ENCODE peak calls at places on chromosome 9, in ten cellular contexts. L is skeletal muscle cell, Q is PC-3, X is kidney epithelial cell, Y is fibroblast of pulmonary artery, B is GM12865, T is astrocyte of the spinal cord, N is psoas muscle, O is epithelial cell of esophagus, H is mammary epithelial cell. E is an unnamed sample.

GRCh38 chr9:75064307-75065025 is 23.5 kb downstream of the NMRK1 start:
- DNase-seq in L (no peak), Q (peak), X (no peak), Y (peak), B (no peak), T (peak), N (no peak), O (peak), H (peak), E (peak)

GRCh38 chr9:91395106-91395552 is 28.5 kb downstream of the NFIL3 start:
- DNase-seq in L (peak), Q (peak), X (no peak), Y (peak), B (no peak), T (no peak), N (no peak), O (peak), H (peak), E (no peak)

GRCh38 chr9:33159760-33160127 is 7.4 kb downstream of the B4GALT1 start:
- DNase-seq in L (peak), Q (peak), X (no peak), Y (peak), B (peak), T (peak), N (peak), O (peak), H (peak), E (peak)

GRCh38 chr9:87889065-87889881 is 6.6 kb downstream of the SPATA31E1 start:
- DNase-seq in L (no peak), Q (no peak), X (no peak), Y (no peak), B (no peak), T (no peak), N (no peak), O (no peak), H (no peak), E (no peak)

GRCh38 chr9:90775657-90776056 is 26.0 kb upstream of the SYK start:
- DNase-seq in L (no peak), Q (no peak), X (no peak), Y (no peak), B (peak), T (no peak), N (no peak), O (no peak), H (no peak), E (no peak)

GRCh38 chr9:113807173-113808061 is 68.7 kb upstream of the ZNF618 start:
- DNase-seq in L (peak), Q (peak), X (no peak), Y (peak), B (peak), T (peak), N (peak), O (peak), H (peak), E (peak)

GRCh38 chr9:1207681-1208080 is 157.5 kb downstream of the DMRT2 start:
- DNase-seq in L (peak), Q (peak), X (peak), Y (peak), B (no peak), T (peak), N (no peak), O (peak), H (no peak), E (peak)

GRCh38 chr9:116157436-116158138 is 4.0 kb downstream of the PAPPA start:
- DNase-seq in L (no peak), Q (no peak), X (no peak), Y (peak), B (no peak), T (peak), N (no peak), O (no peak), H (no peak), E (peak)

GRCh38 chr9:69253057-69253456 is 72.0 kb upstream of the ENTREP1 start:
- DNase-seq in L (no peak), Q (no peak), X (no peak), Y (no peak), B (no peak), T (peak), N (no peak), O (peak), H (peak), E (no peak)

GRCh38 chr9:7103382-7104170 is 345.8 kb downstream of the KDM4C start:
- DNase-seq in L (no peak), Q (peak), X (no peak), Y (peak), B (no peak), T (peak), N (peak), O (peak), H (peak), E (no peak)

GRCh38 chr9:38435526-38435925 is 11.3 kb upstream of the IGFBPL1 start:
- DNase-seq in L (no peak), Q (no peak), X (no peak), Y (no peak), B (no peak), T (no peak), N (no peak), O (no peak), H (no peak), E (no peak)

GRCh38 chr9:110258671-110259070 is 2.4 kb upstream of the TXN start:
- DNase-seq in L (no peak), Q (no peak), X (no peak), Y (no peak), B (peak), T (no peak), N (no peak), O (no peak), H (no peak), E (no peak)

GRCh38 chr9:135906291-135907005 is 898 bp downstream of the CAMSAP1 start:
- DNase-seq in L (no peak), Q (peak), X (no peak), Y (peak), B (peak), T (peak), N (no peak), O (peak), H (peak), E (no peak)

GRCh38 chr9:124248992-124249391 is 8.8 kb upstream of the NEK6 start:
- DNase-seq in L (no peak), Q (no peak), X (no peak), Y (no peak), B (no peak), T (no peak), N (no peak), O (no peak), H (no peak), E (no peak)

GRCh38 chr9:928363-929042 is 48.0 kb upstream of the DMRT3 start:
- DNase-seq in L (no peak), Q (peak), X (peak), Y (peak), B (peak), T (no peak), N (no peak), O (peak), H (no peak), E (no peak)

GRCh38 chr9:103245369-103245768 is 250.2 kb downstream of the CYLC2 start:
- DNase-seq in L (no peak), Q (peak), X (no peak), Y (no peak), B (no peak), T (no peak), N (no peak), O (peak), H (no peak), E (no peak)

GRCh38 chr9:87201316-87201715 is 254.0 kb upstream of the GAS1 start:
- DNase-seq in L (peak), Q (no peak), X (no peak), Y (peak), B (no peak), T (peak), N (no peak), O (no peak), H (no peak), E (peak)

GRCh38 chr9:93212409-93212808 is 28.5 kb downstream of the WNK2 start:
- DNase-seq in L (no peak), Q (no peak), X (no peak), Y (no peak), B (no peak), T (no peak), N (no peak), O (no peak), H (no peak), E (no peak)

GRCh38 chr9:16223074-16223871 is 647.2 kb downstream of the BNC2 start:
- DNase-seq in L (no peak), Q (peak), X (no peak), Y (no peak), B (no peak), T (no peak), N (no peak), O (peak), H (no peak), E (peak)

GRCh38 chr9:35669331-35670145 is 4.2 kb upstream of the CA9 start:
- DNase-seq in L (peak), Q (peak), X (no peak), Y (no peak), B (no peak), T (peak), N (no peak), O (peak), H (peak), E (no peak)

GRCh38 chr9:129490583-129491485 is 130.1 kb downstream of the C9orf50 start:
- DNase-seq in L (no peak), Q (no peak), X (no peak), Y (no peak), B (no peak), T (no peak), N (no peak), O (no peak), H (no peak), E (no peak)

GRCh38 chr9:129493714-129494047 is 127.2 kb downstream of the C9orf50 start:
- DNase-seq in L (no peak), Q (no peak), X (no peak), Y (no peak), B (no peak), T (no peak), N (no peak), O (no peak), H (no peak), E (no peak)

GRCh38 chr9:129491486-129491855 is 129.4 kb downstream of the C9orf50 start:
- DNase-seq in L (no peak), Q (no peak), X (no peak), Y (peak), B (no peak), T (no peak), N (no peak), O (no peak), H (no peak), E (no peak)

GRCh38 chr9:129494113-129494789 is 126.7 kb downstream of the C9orf50 start:
- DNase-seq in L (no peak), Q (no peak), X (no peak), Y (no peak), B (no peak), T (no peak), N (no peak), O (no peak), H (no peak), E (no peak)

GRCh38 chr9:129493002-129493713 is 127.7 kb downstream of the C9orf50 start:
- DNase-seq in L (no peak), Q (no peak), X (no peak), Y (no peak), B (no peak), T (no peak), N (no peak), O (no peak), H (no peak), E (no peak)
- H3K4me3 ChIP-seq in L (no peak), Q (no peak), X (no peak), Y (no peak), B (no peak), T (no peak), N (no peak), O (no peak), H (no peak), E (no peak)

GRCh38 chr9:134026561-134026960 is 1.3 kb downstream of the BRD3OS start:
- DNase-seq in L (no peak), Q (no peak), X (no peak), Y (no peak), B (no peak), T (no peak), N (no peak), O (no peak), H (no peak), E (no peak)
- H3K4me3 ChIP-seq in L (peak), Q (no peak), X (no peak), Y (no peak), B (no peak), T (no peak), N (no peak), O (no peak), H (peak), E (no peak)

GRCh38 chr9:96135071-96135825 is 166.7 kb downstream of the HSD17B3 start:
- DNase-seq in L (no peak), Q (no peak), X (no peak), Y (no peak), B (peak), T (peak), N (no peak), O (no peak), H (no peak), E (no peak)

GRCh38 chr9:96138616-96139015 is 163.4 kb downstream of the HSD17B3 start:
- DNase-seq in L (no peak), Q (no peak), X (no peak), Y (no peak), B (no peak), T (no peak), N (no peak), O (no peak), H (no peak), E (peak)

GRCh38 chr9:96135904-96136303 is 166.1 kb downstream of the HSD17B3 start:
- DNase-seq in L (no peak), Q (no peak), X (no peak), Y (no peak), B (no peak), T (no peak), N (no peak), O (no peak), H (no peak), E (no peak)

GRCh38 chr9:96139592-96140251 is 162.3 kb downstream of the HSD17B3 start:
- DNase-seq in L (peak), Q (peak), X (no peak), Y (peak), B (no peak), T (peak), N (peak), O (peak), H (peak), E (peak)

DNA sequence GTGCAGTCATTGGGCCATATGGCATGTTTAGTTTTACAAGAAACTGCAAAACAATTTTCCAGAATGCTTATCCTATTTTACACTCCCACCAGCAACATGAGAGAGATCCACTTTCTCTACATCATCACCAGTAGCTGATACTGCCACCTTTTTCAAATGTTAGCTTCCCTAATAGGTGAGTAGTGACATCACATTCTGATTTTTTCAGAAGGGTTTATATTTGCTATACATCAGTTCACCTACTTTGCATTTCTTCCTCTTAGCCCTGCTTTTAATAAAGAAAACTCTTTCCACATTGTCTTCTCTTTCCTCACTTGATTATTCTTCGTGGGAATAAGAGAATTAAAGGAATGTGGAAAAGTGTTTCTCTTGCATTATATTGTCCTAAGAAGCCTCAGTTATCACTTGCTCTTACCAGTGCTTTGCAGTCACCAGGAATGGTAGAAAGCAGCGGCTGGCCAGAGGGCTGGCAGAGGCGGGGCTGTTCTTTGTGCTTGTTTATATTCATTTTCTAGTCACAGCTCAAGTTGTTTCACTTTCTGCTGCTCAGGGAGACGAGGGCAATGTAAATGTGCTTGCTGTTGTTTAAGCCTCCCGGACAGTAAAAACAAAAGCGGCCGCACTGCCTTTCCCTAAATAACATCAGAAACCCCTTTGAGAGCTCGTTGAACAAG is 164.8 kb downstream of the HSD17B3 start:
- DNase-seq in L (no peak), Q (no peak), X (no peak), Y (peak), B (peak), T (peak), N (no peak), O (no peak), H (no peak), E (peak)
- H3K4me3 ChIP-seq in L (peak), Q (no peak), X (no peak), Y (no peak), B (peak), T (peak), N (no peak), O (no peak), H (no peak), E (peak)

GRCh38 chr9:121652838-121653231 is 1.4 kb downstream of the DAB2IP start:
- DNase-seq in L (no peak), Q (no peak), X (no peak), Y (no peak), B (no peak), T (no peak), N (no peak), O (no peak), H (no peak), E (no peak)
- H3K4me3 ChIP-seq in L (no peak), Q (peak), X (peak), Y (no peak), B (no peak), T (no peak), N (peak), O (no peak), H (no peak), E (no peak)

GRCh38 chr9:10134266-10134665 is 478.5 kb downstream of the PTPRD start:
- DNase-seq in L (no peak), Q (no peak), X (no peak), Y (no peak), B (no peak), T (no peak), N (no peak), O (no peak), H (no peak), E (no peak)

GRCh38 chr9:10135553-10135952 is 477.2 kb downstream of the PTPRD start:
- DNase-seq in L (no peak), Q (no peak), X (no peak), Y (no peak), B (no peak), T (no peak), N (no peak), O (no peak), H (no peak), E (no peak)

GRCh38 chr9:10127867-10128266 is 484.9 kb downstream of the PTPRD start:
- DNase-seq in L (no peak), Q (peak), X (no peak), Y (no peak), B (no peak), T (peak), N (no peak), O (peak), H (no peak), E (peak)

DNA sequence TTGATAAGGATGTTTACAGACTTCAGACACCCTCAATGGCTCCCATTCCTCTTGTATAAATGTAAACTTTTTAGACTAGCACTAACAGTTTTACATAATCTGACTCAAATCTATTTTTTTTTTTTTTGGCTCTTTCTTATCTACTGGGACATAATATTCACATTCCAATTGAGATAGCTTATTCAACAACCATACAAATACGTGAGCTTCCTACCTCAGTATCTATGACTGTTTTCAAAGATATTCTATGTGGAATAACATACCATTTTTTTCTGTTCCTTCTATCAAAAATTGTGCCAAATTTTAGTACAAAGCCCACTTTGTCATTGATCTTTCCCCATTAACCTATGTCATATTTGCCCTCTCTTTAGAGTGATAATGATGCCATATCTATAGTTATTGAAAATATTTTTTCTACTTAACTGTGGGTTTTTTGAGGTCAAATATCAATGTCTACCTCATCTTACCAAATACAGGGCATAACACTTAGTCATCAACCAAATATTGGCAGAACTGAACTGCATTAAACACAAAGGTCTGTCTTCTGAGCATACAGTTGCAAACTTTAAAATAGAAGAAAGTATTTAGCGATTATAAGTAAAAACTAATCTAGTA is 482.6 kb downstream of the PTPRD start:
- DNase-seq in L (no peak), Q (no peak), X (no peak), Y (peak), B (no peak), T (peak), N (no peak), O (no peak), H (no peak), E (no peak)
- H3K4me3 ChIP-seq in L (no peak), Q (no peak), X (no peak), Y (no peak), B (no peak), T (no peak), N (no peak), O (no peak), H (no peak), E (no peak)

DNA sequence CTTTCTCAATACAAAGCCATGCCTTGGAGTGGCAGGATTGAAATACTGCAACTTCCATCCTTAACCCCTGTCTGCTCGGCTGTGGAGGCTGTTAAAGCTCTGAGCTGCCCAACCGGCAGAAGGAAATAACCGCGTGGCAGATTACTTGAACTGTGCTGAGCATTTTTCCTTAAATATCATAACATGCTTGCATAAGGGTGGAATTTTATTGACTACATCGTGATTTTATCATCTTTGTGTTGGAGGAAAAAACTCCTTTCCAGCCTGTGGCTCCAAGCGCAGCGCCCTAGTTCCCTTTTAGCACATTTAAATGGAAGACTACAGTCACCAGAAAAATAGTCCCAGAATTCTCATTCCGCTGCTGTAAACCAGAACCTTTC is 1.6 kb downstream of the SHC3 start:
- DNase-seq in L (no peak), Q (no peak), X (no peak), Y (peak), B (no peak), T (peak), N (no peak), O (no peak), H (no peak), E (no peak)
- H3K4me3 ChIP-seq in L (peak), Q (peak), X (peak), Y (peak), B (no peak), T (peak), N (peak), O (no peak), H (no peak), E (no peak)

DNA sequence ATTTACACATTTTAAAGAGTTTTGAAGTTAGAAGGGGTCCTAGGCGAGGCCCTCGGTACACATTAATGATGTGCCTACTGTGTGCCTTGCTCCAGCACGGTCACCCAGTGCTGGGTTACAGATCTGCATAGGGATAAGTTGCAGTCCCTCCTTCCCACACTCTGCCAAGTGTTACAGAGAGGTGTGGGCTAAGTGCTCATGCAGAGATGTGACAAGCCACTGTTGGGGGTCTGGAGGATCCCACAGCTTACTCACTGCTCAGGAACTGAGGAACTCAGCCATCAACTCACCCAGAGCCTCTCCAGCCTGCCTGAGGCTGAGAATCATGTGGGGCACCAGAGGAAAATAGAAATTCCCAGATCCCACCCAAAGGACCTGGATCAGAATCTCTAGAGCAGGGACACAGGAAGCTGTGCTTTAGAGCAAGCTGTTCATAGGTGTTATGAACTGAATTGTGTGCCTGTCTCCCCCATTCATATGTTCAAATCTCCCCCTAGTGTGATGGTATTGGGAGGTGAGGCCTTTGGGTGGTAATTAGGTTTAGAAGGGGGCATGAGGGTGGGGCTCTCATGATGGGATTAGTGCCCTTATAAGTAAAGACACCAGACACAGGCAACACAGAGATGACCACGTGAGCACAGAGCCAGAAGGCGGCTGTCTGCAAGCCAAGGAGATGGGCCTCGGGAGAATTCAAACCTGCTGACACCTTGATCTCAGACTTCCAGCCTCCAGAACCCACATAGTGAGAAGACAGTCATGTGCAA is 164.1 kb downstream of the HSD17B3 start:
- DNase-seq in L (no peak), Q (no peak), X (no peak), Y (no peak), B (no peak), T (no peak), N (no peak), O (no peak), H (no peak), E (peak)
- H3K4me3 ChIP-seq in L (peak), Q (no peak), X (no peak), Y (no peak), B (peak), T (peak), N (no peak), O (no peak), H (no peak), E (peak)

E was measured in MG63.